ENCODE peak calls at places on chromosome 7, in ten cellular contexts. E, X, T, B, A, Q, P, Z, G and D are unnamed samples.

GRCh38 chr7:78306631-78307030 is 508.1 kb downstream of the PHTF2 start:
- DNase-seq in Q (no peak), Z (no peak), A (no peak), T (no peak), P (no peak), G (no peak), E (no peak), X (no peak), B (no peak), D (no peak)

GRCh38 chr7:66047426-66047825 is 28.2 kb upstream of the ASL start:
- DNase-seq in G (no peak), T (no peak), E (peak; percentile 96), P (no peak), Z (no peak), X (peak; percentile 97), Q (no peak), B (no peak), A (no peak), D (no peak)

GRCh38 chr7:55536619-55537457 is 35.5 kb downstream of the VOPP1 start:
- DNase-seq in Z (no peak), Q (no peak), G (no peak), X (no peak), B (no peak), P (no peak), E (no peak), T (no peak), A (no peak), D (no peak)

GRCh38 chr7:43647314-43647691 is 64.4 kb downstream of the STK17A start:
- DNase-seq in X (peak; percentile 97), B (no peak), T (no peak), Z (no peak), P (no peak), Q (no peak), E (peak; percentile 96), A (peak; percentile 95), G (no peak), D (no peak)

GRCh38 chr7:57651006-57651405 is 201.0 kb downstream of the ZNF716 start:
- DNase-seq in B (no peak), Q (no peak), T (no peak), A (no peak), P (no peak), G (no peak), E (no peak), X (no peak), Z (no peak), D (no peak)

GRCh38 chr7:43791665-43792064 is 33.2 kb downstream of the BLVRA start:
- DNase-seq in Q (no peak), B (no peak), P (no peak), Z (no peak), X (no peak), A (no peak), E (no peak), G (no peak), T (no peak), D (no peak)

GRCh38 chr7:116271980-116272886 is 61.9 kb downstream of the TES start:
- DNase-seq in E (peak; percentile 97), Z (peak; percentile 55), B (no peak), G (no peak), X (peak; percentile 98), Q (no peak), A (peak; percentile 41), P (no peak), T (no peak), D (peak; percentile 27)

GRCh38 chr7:101985646-101986199 is 168.3 kb downstream of the CUX1 start:
- DNase-seq in P (no peak), G (no peak), T (peak; percentile 86), B (no peak), X (no peak), Z (no peak), Q (no peak), E (no peak), A (peak; percentile 61), D (no peak)

GRCh38 chr7:150335101-150335773 is 6.2 kb downstream of the RARRES2 start:
- DNase-seq in E (peak; percentile 83), Z (peak; percentile 50), A (peak; percentile 81), B (no peak), Q (no peak), X (peak; percentile 85), T (no peak), G (no peak), P (no peak), D (no peak)

GRCh38 chr7:1848911-1849311 is 178.8 kb downstream of the ELFN1 start:
- DNase-seq in P (peak; percentile 12), A (no peak), Z (no peak), Q (no peak), G (no peak), E (no peak), T (no peak), B (no peak), X (no peak), D (peak; percentile 27)

DNA sequence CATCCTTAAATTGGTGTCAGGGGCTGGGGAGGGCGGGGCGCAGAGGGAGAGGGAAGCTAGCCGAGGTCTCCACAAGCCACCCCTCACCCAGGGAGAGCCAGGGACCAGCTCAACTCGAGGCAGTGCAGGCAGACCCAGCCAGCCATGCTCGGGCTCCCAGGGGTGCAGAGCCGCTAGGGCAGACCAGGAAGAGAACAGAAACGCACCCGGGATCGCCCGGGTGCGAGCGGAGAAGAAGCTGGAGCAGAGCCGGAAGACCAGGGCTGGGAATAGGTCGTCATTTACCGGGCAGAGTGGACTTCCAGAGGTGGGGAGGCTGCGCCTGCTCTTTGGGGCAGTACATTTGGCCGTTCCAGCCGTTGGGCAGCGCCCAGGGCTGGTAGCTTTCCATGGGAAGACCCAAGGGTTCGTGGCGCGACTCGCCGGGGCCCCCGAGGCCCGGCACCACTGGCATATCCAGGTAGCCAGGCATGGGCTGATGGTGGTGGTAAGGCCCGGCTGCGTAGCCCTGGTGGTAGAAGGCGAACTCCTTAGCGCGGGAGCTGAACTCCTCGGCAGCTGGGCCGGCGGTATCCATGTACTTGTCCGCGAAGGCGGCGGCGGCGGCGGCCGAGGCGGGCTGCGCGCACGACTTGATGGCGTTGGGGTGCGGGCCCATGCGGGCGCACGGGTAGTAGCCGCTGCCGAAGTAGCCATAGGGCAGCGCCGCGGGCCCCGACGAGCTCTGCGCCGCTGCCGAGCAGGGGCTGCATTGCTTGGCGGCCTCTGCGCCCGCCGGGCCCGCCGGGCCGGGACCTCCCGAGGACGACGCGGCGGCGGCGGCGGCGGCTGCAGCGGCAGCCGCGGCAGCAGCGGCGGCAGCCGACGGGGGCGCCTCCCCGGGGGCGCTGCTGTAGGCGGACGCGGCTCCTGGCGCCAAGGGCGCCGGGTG is 755 bp downstream of the HOXA13 start:
- DNase-seq in X (no peak), Z (no peak), E (no peak), T (no peak), B (peak; percentile 62), Q (no peak), P (no peak), A (peak; percentile 68), G (no peak), D (no peak)
- H3K27ac ChIP-seq in X (no peak overlapping the region), Z (peak overlapping the region; percentile 55), E (no peak overlapping the region), T (no peak overlapping the region), B (no peak overlapping the region), Q (no peak overlapping the region), P (no peak overlapping the region), A (no peak overlapping the region), G (no peak overlapping the region), D (no peak overlapping the region)

GRCh38 chr7:123771846-123772245 is 23.0 kb upstream of the WASL start:
- DNase-seq in B (no peak), T (no peak), E (no peak), G (no peak), X (no peak), Z (no peak), P (no peak), Q (no peak), A (peak; percentile 77), D (no peak)

GRCh38 chr7:123771256-123771655 is 22.5 kb upstream of the WASL start:
- DNase-seq in B (no peak), Q (no peak), X (no peak), Z (no peak), G (no peak), T (no peak), A (no peak), P (no peak), E (no peak), D (no peak)

GRCh38 chr7:123768493-123768892 is 19.7 kb upstream of the WASL start:
- DNase-seq in T (no peak), B (no peak), X (no peak), G (no peak), Q (no peak), A (no peak), Z (no peak), E (no peak), P (no peak), D (no peak)

GRCh38 chr7:123769371-123769770 is 20.6 kb upstream of the WASL start:
- DNase-seq in X (peak; percentile 70), Z (no peak), B (no peak), A (no peak), Q (no peak), G (no peak), T (no peak), P (no peak), E (peak; percentile 55), D (peak; percentile 17)

DNA sequence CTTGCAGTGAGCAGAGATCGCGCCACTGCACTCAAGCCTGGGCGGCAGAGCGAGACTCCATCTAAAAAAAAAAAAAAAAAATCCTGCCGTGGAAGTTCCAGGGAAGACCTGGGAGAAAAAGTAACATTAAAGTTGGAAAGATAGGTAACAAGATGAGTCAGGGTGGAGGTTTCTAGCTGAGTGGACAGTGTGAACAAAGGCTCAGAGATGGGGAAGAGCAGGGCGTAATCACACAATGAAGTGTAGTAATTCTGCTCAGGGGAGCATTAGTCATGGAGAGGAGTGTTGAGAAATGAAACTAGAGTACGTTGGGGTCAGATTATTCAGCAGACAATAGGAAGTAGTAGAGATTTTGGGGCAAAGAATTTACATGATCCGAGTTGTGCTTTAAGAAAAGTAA is 21.6 kb upstream of the WASL start:
- DNase-seq in E (peak; percentile 60), P (no peak), T (peak; percentile 56), B (no peak), Q (no peak), Z (no peak), G (no peak), X (peak; percentile 71), A (no peak), D (no peak)
- H3K4me3 ChIP-seq in E (no peak overlapping the region), P (no peak overlapping the region), T (peak overlapping the region; percentile 39), B (no peak overlapping the region), Q (no peak overlapping the region), Z (no peak overlapping the region), G (no peak overlapping the region), X (no peak overlapping the region), A (no peak overlapping the region), D (no peak overlapping the region)

GRCh38 chr7:24756989-24757798 is at the start of gene GSDME:
- DNase-seq in B (peak; percentile 81), Q (no peak), X (peak; percentile 68), A (peak; percentile 62), G (peak; percentile 36), P (peak; percentile 57), E (peak; percentile 53), Z (peak; percentile 73), T (no peak), D (peak; percentile 77)
- H3K27ac ChIP-seq in B (peak within 1 kb of the TSS; percentile 78), Q (peak within 1 kb of the TSS; percentile 76), X (peak within 1 kb of the TSS; percentile 76), A (no peak within 1 kb of the TSS), G (peak within 1 kb of the TSS; percentile 93), P (peak within 1 kb of the TSS; percentile 79), E (peak within 1 kb of the TSS; percentile 71), Z (peak within 1 kb of the TSS; percentile 91), T (no peak within 1 kb of the TSS), D (peak within 1 kb of the TSS; percentile 92)

DNA sequence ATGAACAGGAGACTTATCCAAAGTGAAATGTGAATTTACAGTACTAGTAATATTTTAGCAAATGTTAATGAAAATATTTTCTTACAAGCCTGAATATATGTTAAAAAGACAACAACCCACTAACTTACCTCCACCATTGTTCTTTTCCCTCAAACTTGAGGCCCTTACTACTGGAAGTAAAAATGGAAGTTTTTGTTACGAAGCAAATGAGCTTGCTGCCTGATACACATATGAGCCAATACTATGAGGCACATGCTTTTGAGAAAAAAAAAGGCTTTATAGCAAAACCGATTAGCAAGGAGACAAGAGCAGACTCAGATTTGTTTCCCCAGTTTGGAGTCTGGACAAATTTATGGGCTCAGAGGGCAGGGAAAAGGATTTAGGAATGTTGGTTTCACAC is 29.0 kb downstream of the PRPS1L1 start:
- DNase-seq in B (no peak), E (no peak), P (no peak), Q (no peak), T (peak; percentile 36), X (no peak), G (no peak), A (no peak), Z (no peak), D (no peak)
- H3K4me3 ChIP-seq in B (no peak overlapping the region), E (no peak overlapping the region), P (no peak overlapping the region), Q (no peak overlapping the region), T (no peak overlapping the region), X (no peak overlapping the region), G (no peak overlapping the region), A (no peak overlapping the region), Z (no peak overlapping the region), D (no peak overlapping the region)